ENCODE peak calls at places on chromosomes 2 and 18, in ten cellular contexts. One of them, this sample, is unnamed.

GRCh38 chr2:28399289-28399688 is 6.6 kb downstream of the FOSL2 start:
- DNase-seq in progenitor cell of endocrine pancreas: no peak
- DNase-seq in stimulated activated CD4-positive, alpha-beta T cell treated with anti-CD3 and anti-CD28 coated beads, Interleukin-4, amount 100 ng/mL, for 24 hours: no peak
- DNase-seq in lower lobe of right lung: no peak
- DNase-seq in HEK293T: no peak
- DNase-seq in NCI-H1694: no peak
- DNase-seq in GM10248: no peak
- DNase-seq in mesothelial cell of epicardium: no peak
- DNase-seq in sigmoid colon: no peak
- DNase-seq in GM12865: no peak
- DNase-seq in this sample: no peak

GRCh38 chr2:232886176-232886575 is 16.1 kb downstream of the SNORC start:
- DNase-seq in progenitor cell of endocrine pancreas: no peak
- DNase-seq in stimulated activated CD4-positive, alpha-beta T cell treated with anti-CD3 and anti-CD28 coated beads, Interleukin-4, amount 100 ng/mL, for 24 hours: no peak
- DNase-seq in lower lobe of right lung: no peak
- DNase-seq in HEK293T: no peak
- DNase-seq in NCI-H1694: no peak
- DNase-seq in GM10248: no peak
- DNase-seq in mesothelial cell of epicardium: no peak
- DNase-seq in sigmoid colon: no peak
- DNase-seq in GM12865: no peak
- DNase-seq in this sample: peak

GRCh38 chr2:144894612-144895300 is 374.8 kb upstream of the ZEB2 start:
- DNase-seq in progenitor cell of endocrine pancreas: no peak
- DNase-seq in stimulated activated CD4-positive, alpha-beta T cell treated with anti-CD3 and anti-CD28 coated beads, Interleukin-4, amount 100 ng/mL, for 24 hours: no peak
- DNase-seq in lower lobe of right lung: no peak
- DNase-seq in HEK293T: no peak
- DNase-seq in NCI-H1694: no peak
- DNase-seq in GM10248: no peak
- DNase-seq in mesothelial cell of epicardium: no peak
- DNase-seq in sigmoid colon: no peak
- DNase-seq in GM12865: no peak
- DNase-seq in this sample: no peak

GRCh38 chr2:103875111-103875510 is 978.8 kb upstream of the POU3F3 start:
- DNase-seq in progenitor cell of endocrine pancreas: no peak
- DNase-seq in stimulated activated CD4-positive, alpha-beta T cell treated with anti-CD3 and anti-CD28 coated beads, Interleukin-4, amount 100 ng/mL, for 24 hours: no peak
- DNase-seq in lower lobe of right lung: no peak
- DNase-seq in HEK293T: no peak
- DNase-seq in NCI-H1694: no peak
- DNase-seq in GM10248: no peak
- DNase-seq in mesothelial cell of epicardium: no peak
- DNase-seq in sigmoid colon: no peak
- DNase-seq in GM12865: no peak
- DNase-seq in this sample: no peak

GRCh38 chr2:95329891-95330822 is 33.0 kb downstream of the KCNIP3 start:
- DNase-seq in progenitor cell of endocrine pancreas: no peak
- DNase-seq in stimulated activated CD4-positive, alpha-beta T cell treated with anti-CD3 and anti-CD28 coated beads, Interleukin-4, amount 100 ng/mL, for 24 hours: no peak
- DNase-seq in lower lobe of right lung: no peak
- DNase-seq in HEK293T: peak
- DNase-seq in NCI-H1694: no peak
- DNase-seq in GM10248: no peak
- DNase-seq in mesothelial cell of epicardium: no peak
- DNase-seq in sigmoid colon: no peak
- DNase-seq in GM12865: no peak
- DNase-seq in this sample: no peak

GRCh38 chr18:65938592-65939372 is 188.0 kb downstream of the CDH7 start:
- DNase-seq in progenitor cell of endocrine pancreas: no peak
- DNase-seq in stimulated activated CD4-positive, alpha-beta T cell treated with anti-CD3 and anti-CD28 coated beads, Interleukin-4, amount 100 ng/mL, for 24 hours: no peak
- DNase-seq in lower lobe of right lung: no peak
- DNase-seq in HEK293T: peak
- DNase-seq in NCI-H1694: peak
- DNase-seq in GM10248: no peak
- DNase-seq in mesothelial cell of epicardium: no peak
- DNase-seq in sigmoid colon: no peak
- DNase-seq in GM12865: peak
- DNase-seq in this sample: no peak

GRCh38 chr18:23053756-23054457 is 81.4 kb upstream of the CABLES1 start:
- DNase-seq in progenitor cell of endocrine pancreas: peak
- DNase-seq in stimulated activated CD4-positive, alpha-beta T cell treated with anti-CD3 and anti-CD28 coated beads, Interleukin-4, amount 100 ng/mL, for 24 hours: no peak
- DNase-seq in lower lobe of right lung: no peak
- DNase-seq in HEK293T: peak
- DNase-seq in NCI-H1694: no peak
- DNase-seq in GM10248: no peak
- DNase-seq in mesothelial cell of epicardium: peak
- DNase-seq in sigmoid colon: no peak
- DNase-seq in GM12865: no peak
- DNase-seq in this sample: peak

GRCh38 chr2:43345391-43345813 is 119.0 kb upstream of the ZFP36L2 start:
- DNase-seq in progenitor cell of endocrine pancreas: no peak
- DNase-seq in stimulated activated CD4-positive, alpha-beta T cell treated with anti-CD3 and anti-CD28 coated beads, Interleukin-4, amount 100 ng/mL, for 24 hours: no peak
- DNase-seq in lower lobe of right lung: no peak
- DNase-seq in HEK293T: peak
- DNase-seq in NCI-H1694: no peak
- DNase-seq in GM10248: no peak
- DNase-seq in mesothelial cell of epicardium: no peak
- DNase-seq in sigmoid colon: no peak
- DNase-seq in GM12865: no peak
- DNase-seq in this sample: no peak

GRCh38 chr2:189285962-189286648 is 106.5 kb upstream of the COL5A2 start:
- DNase-seq in progenitor cell of endocrine pancreas: no peak
- DNase-seq in stimulated activated CD4-positive, alpha-beta T cell treated with anti-CD3 and anti-CD28 coated beads, Interleukin-4, amount 100 ng/mL, for 24 hours: peak
- DNase-seq in lower lobe of right lung: no peak
- DNase-seq in HEK293T: no peak
- DNase-seq in NCI-H1694: no peak
- DNase-seq in GM10248: no peak
- DNase-seq in mesothelial cell of epicardium: no peak
- DNase-seq in sigmoid colon: no peak
- DNase-seq in GM12865: no peak
- DNase-seq in this sample: no peak

GRCh38 chr2:39839261-39839848 is 60.3 kb upstream of the THUMPD2 start:
- DNase-seq in progenitor cell of endocrine pancreas: no peak
- DNase-seq in stimulated activated CD4-positive, alpha-beta T cell treated with anti-CD3 and anti-CD28 coated beads, Interleukin-4, amount 100 ng/mL, for 24 hours: no peak
- DNase-seq in lower lobe of right lung: no peak
- DNase-seq in HEK293T: no peak
- DNase-seq in NCI-H1694: no peak
- DNase-seq in GM10248: no peak
- DNase-seq in mesothelial cell of epicardium: no peak
- DNase-seq in sigmoid colon: no peak
- DNase-seq in GM12865: peak
- DNase-seq in this sample: no peak

GRCh38 chr2:227545990-227546389 is 52.7 kb upstream of the SCYGR2 start:
- DNase-seq in progenitor cell of endocrine pancreas: no peak
- DNase-seq in stimulated activated CD4-positive, alpha-beta T cell treated with anti-CD3 and anti-CD28 coated beads, Interleukin-4, amount 100 ng/mL, for 24 hours: peak
- DNase-seq in lower lobe of right lung: no peak
- DNase-seq in HEK293T: no peak
- DNase-seq in NCI-H1694: no peak
- DNase-seq in GM10248: no peak
- DNase-seq in mesothelial cell of epicardium: no peak
- DNase-seq in sigmoid colon: no peak
- DNase-seq in GM12865: peak
- DNase-seq in this sample: peak

GRCh38 chr2:99701503-99701902 is 211.7 kb upstream of the REV1 start:
- DNase-seq in progenitor cell of endocrine pancreas: no peak
- DNase-seq in stimulated activated CD4-positive, alpha-beta T cell treated with anti-CD3 and anti-CD28 coated beads, Interleukin-4, amount 100 ng/mL, for 24 hours: no peak
- DNase-seq in lower lobe of right lung: no peak
- DNase-seq in HEK293T: no peak
- DNase-seq in NCI-H1694: no peak
- DNase-seq in GM10248: no peak
- DNase-seq in mesothelial cell of epicardium: no peak
- DNase-seq in sigmoid colon: no peak
- DNase-seq in GM12865: no peak
- DNase-seq in this sample: no peak

GRCh38 chr2:213932-214693 is 49.7 kb downstream of the SH3YL1 start:
- DNase-seq in progenitor cell of endocrine pancreas: no peak
- DNase-seq in stimulated activated CD4-positive, alpha-beta T cell treated with anti-CD3 and anti-CD28 coated beads, Interleukin-4, amount 100 ng/mL, for 24 hours: no peak
- DNase-seq in lower lobe of right lung: no peak
- DNase-seq in HEK293T: no peak
- DNase-seq in NCI-H1694: no peak
- DNase-seq in GM10248: no peak
- DNase-seq in mesothelial cell of epicardium: no peak
- DNase-seq in sigmoid colon: no peak
- DNase-seq in GM12865: no peak
- DNase-seq in this sample: peak

GRCh38 chr2:96116879-96117533 is 635 bp upstream of the ADRA2B start:
- DNase-seq in progenitor cell of endocrine pancreas: peak
- DNase-seq in stimulated activated CD4-positive, alpha-beta T cell treated with anti-CD3 and anti-CD28 coated beads, Interleukin-4, amount 100 ng/mL, for 24 hours: peak
- DNase-seq in lower lobe of right lung: peak
- DNase-seq in HEK293T: peak
- DNase-seq in NCI-H1694: no peak
- DNase-seq in GM10248: peak
- DNase-seq in mesothelial cell of epicardium: peak
- DNase-seq in sigmoid colon: no peak
- DNase-seq in GM12865: peak
- DNase-seq in this sample: peak

GRCh38 chr2:239253705-239254104 is 147.1 kb downstream of the HDAC4 start:
- DNase-seq in progenitor cell of endocrine pancreas: no peak
- DNase-seq in stimulated activated CD4-positive, alpha-beta T cell treated with anti-CD3 and anti-CD28 coated beads, Interleukin-4, amount 100 ng/mL, for 24 hours: no peak
- DNase-seq in lower lobe of right lung: no peak
- DNase-seq in HEK293T: no peak
- DNase-seq in NCI-H1694: no peak
- DNase-seq in GM10248: no peak
- DNase-seq in mesothelial cell of epicardium: no peak
- DNase-seq in sigmoid colon: no peak
- DNase-seq in GM12865: no peak
- DNase-seq in this sample: no peak

GRCh38 chr2:152336854-152337510 is 2.0 kb downstream of the FMNL2 start:
- DNase-seq in progenitor cell of endocrine pancreas: no peak
- DNase-seq in stimulated activated CD4-positive, alpha-beta T cell treated with anti-CD3 and anti-CD28 coated beads, Interleukin-4, amount 100 ng/mL, for 24 hours: no peak
- DNase-seq in lower lobe of right lung: no peak
- DNase-seq in HEK293T: peak
- DNase-seq in NCI-H1694: peak
- DNase-seq in GM10248: no peak
- DNase-seq in mesothelial cell of epicardium: no peak
- DNase-seq in sigmoid colon: peak
- DNase-seq in GM12865: no peak
- DNase-seq in this sample: peak

GRCh38 chr2:220502539-220502938 is 875.1 kb downstream of the SLC4A3 start:
- DNase-seq in progenitor cell of endocrine pancreas: no peak
- DNase-seq in stimulated activated CD4-positive, alpha-beta T cell treated with anti-CD3 and anti-CD28 coated beads, Interleukin-4, amount 100 ng/mL, for 24 hours: no peak
- DNase-seq in lower lobe of right lung: no peak
- DNase-seq in HEK293T: no peak
- DNase-seq in NCI-H1694: no peak
- DNase-seq in GM10248: no peak
- DNase-seq in mesothelial cell of epicardium: no peak
- DNase-seq in sigmoid colon: no peak
- DNase-seq in GM12865: no peak
- DNase-seq in this sample: no peak

GRCh38 chr2:172667926-172668325 is 67.7 kb upstream of the RAPGEF4 start:
- DNase-seq in progenitor cell of endocrine pancreas: no peak
- DNase-seq in stimulated activated CD4-positive, alpha-beta T cell treated with anti-CD3 and anti-CD28 coated beads, Interleukin-4, amount 100 ng/mL, for 24 hours: no peak
- DNase-seq in lower lobe of right lung: no peak
- DNase-seq in HEK293T: no peak
- DNase-seq in NCI-H1694: no peak
- DNase-seq in GM10248: no peak
- DNase-seq in mesothelial cell of epicardium: no peak
- DNase-seq in sigmoid colon: no peak
- DNase-seq in GM12865: no peak
- DNase-seq in this sample: no peak

GRCh38 chr2:68043719-68044498 is 18.9 kb downstream of the C1D start:
- DNase-seq in progenitor cell of endocrine pancreas: no peak
- DNase-seq in stimulated activated CD4-positive, alpha-beta T cell treated with anti-CD3 and anti-CD28 coated beads, Interleukin-4, amount 100 ng/mL, for 24 hours: no peak
- DNase-seq in lower lobe of right lung: no peak
- DNase-seq in HEK293T: no peak
- DNase-seq in NCI-H1694: no peak
- DNase-seq in GM10248: no peak
- DNase-seq in mesothelial cell of epicardium: no peak
- DNase-seq in sigmoid colon: no peak
- DNase-seq in GM12865: no peak
- DNase-seq in this sample: no peak

GRCh38 chr2:8365331-8365910 is 316.4 kb upstream of the ID2 start:
- DNase-seq in progenitor cell of endocrine pancreas: no peak
- DNase-seq in stimulated activated CD4-positive, alpha-beta T cell treated with anti-CD3 and anti-CD28 coated beads, Interleukin-4, amount 100 ng/mL, for 24 hours: no peak
- DNase-seq in lower lobe of right lung: no peak
- DNase-seq in HEK293T: no peak
- DNase-seq in NCI-H1694: no peak
- DNase-seq in GM10248: no peak
- DNase-seq in mesothelial cell of epicardium: no peak
- DNase-seq in sigmoid colon: no peak
- DNase-seq in GM12865: no peak
- DNase-seq in this sample: no peak

GRCh38 chr2:134845719-134846118 is 7.3 kb downstream of the ACMSD start:
- DNase-seq in progenitor cell of endocrine pancreas: no peak
- DNase-seq in stimulated activated CD4-positive, alpha-beta T cell treated with anti-CD3 and anti-CD28 coated beads, Interleukin-4, amount 100 ng/mL, for 24 hours: no peak
- DNase-seq in lower lobe of right lung: no peak
- DNase-seq in HEK293T: no peak
- DNase-seq in NCI-H1694: no peak
- DNase-seq in GM10248: no peak
- DNase-seq in mesothelial cell of epicardium: no peak
- DNase-seq in sigmoid colon: no peak
- DNase-seq in GM12865: no peak
- DNase-seq in this sample: no peak

GRCh38 chr2:229388746-229389145 is 117.7 kb upstream of the PID1 start:
- DNase-seq in progenitor cell of endocrine pancreas: no peak
- DNase-seq in stimulated activated CD4-positive, alpha-beta T cell treated with anti-CD3 and anti-CD28 coated beads, Interleukin-4, amount 100 ng/mL, for 24 hours: no peak
- DNase-seq in lower lobe of right lung: no peak
- DNase-seq in HEK293T: no peak
- DNase-seq in NCI-H1694: no peak
- DNase-seq in GM10248: no peak
- DNase-seq in mesothelial cell of epicardium: no peak
- DNase-seq in sigmoid colon: no peak
- DNase-seq in GM12865: no peak
- DNase-seq in this sample: no peak

GRCh38 chr18:45335644-45336043 is 279.6 kb upstream of the SLC14A2 start:
- DNase-seq in progenitor cell of endocrine pancreas: no peak
- DNase-seq in stimulated activated CD4-positive, alpha-beta T cell treated with anti-CD3 and anti-CD28 coated beads, Interleukin-4, amount 100 ng/mL, for 24 hours: no peak
- DNase-seq in lower lobe of right lung: no peak
- DNase-seq in HEK293T: no peak
- DNase-seq in NCI-H1694: no peak
- DNase-seq in GM10248: no peak
- DNase-seq in mesothelial cell of epicardium: no peak
- DNase-seq in sigmoid colon: no peak
- DNase-seq in GM12865: no peak
- DNase-seq in this sample: no peak

GRCh38 chr2:10449838-10450691 is 1.9 kb upstream of the ODC1 start:
- DNase-seq in progenitor cell of endocrine pancreas: no peak
- DNase-seq in stimulated activated CD4-positive, alpha-beta T cell treated with anti-CD3 and anti-CD28 coated beads, Interleukin-4, amount 100 ng/mL, for 24 hours: no peak
- DNase-seq in lower lobe of right lung: peak
- DNase-seq in HEK293T: no peak
- DNase-seq in NCI-H1694: no peak
- DNase-seq in GM10248: no peak
- DNase-seq in mesothelial cell of epicardium: no peak
- DNase-seq in sigmoid colon: no peak
- DNase-seq in GM12865: no peak
- DNase-seq in this sample: no peak

GRCh38 chr2:237900891-237901831 is 41.7 kb downstream of the RAMP1 start:
- DNase-seq in progenitor cell of endocrine pancreas: no peak
- DNase-seq in stimulated activated CD4-positive, alpha-beta T cell treated with anti-CD3 and anti-CD28 coated beads, Interleukin-4, amount 100 ng/mL, for 24 hours: no peak
- DNase-seq in lower lobe of right lung: peak
- DNase-seq in HEK293T: no peak
- DNase-seq in NCI-H1694: no peak
- DNase-seq in GM10248: no peak
- DNase-seq in mesothelial cell of epicardium: no peak
- DNase-seq in sigmoid colon: peak
- DNase-seq in GM12865: no peak
- DNase-seq in this sample: no peak

GRCh38 chr2:9312591-9312990 is 106.0 kb downstream of the ASAP2 start:
- DNase-seq in progenitor cell of endocrine pancreas: no peak
- DNase-seq in stimulated activated CD4-positive, alpha-beta T cell treated with anti-CD3 and anti-CD28 coated beads, Interleukin-4, amount 100 ng/mL, for 24 hours: no peak
- DNase-seq in lower lobe of right lung: no peak
- DNase-seq in HEK293T: no peak
- DNase-seq in NCI-H1694: no peak
- DNase-seq in GM10248: no peak
- DNase-seq in mesothelial cell of epicardium: no peak
- DNase-seq in sigmoid colon: no peak
- DNase-seq in GM12865: no peak
- DNase-seq in this sample: no peak

GRCh38 chr2:10868021-10868420 is 43.7 kb upstream of the KCNF1 start:
- DNase-seq in progenitor cell of endocrine pancreas: no peak
- DNase-seq in stimulated activated CD4-positive, alpha-beta T cell treated with anti-CD3 and anti-CD28 coated beads, Interleukin-4, amount 100 ng/mL, for 24 hours: no peak
- DNase-seq in lower lobe of right lung: no peak
- DNase-seq in HEK293T: no peak
- DNase-seq in NCI-H1694: peak
- DNase-seq in GM10248: no peak
- DNase-seq in mesothelial cell of epicardium: no peak
- DNase-seq in sigmoid colon: no peak
- DNase-seq in GM12865: no peak
- DNase-seq in this sample: no peak

GRCh38 chr2:71929482-71929772 is 218.2 kb downstream of the CYP26B1 start:
- DNase-seq in progenitor cell of endocrine pancreas: no peak
- DNase-seq in stimulated activated CD4-positive, alpha-beta T cell treated with anti-CD3 and anti-CD28 coated beads, Interleukin-4, amount 100 ng/mL, for 24 hours: no peak
- DNase-seq in lower lobe of right lung: no peak
- DNase-seq in HEK293T: no peak
- DNase-seq in NCI-H1694: no peak
- DNase-seq in GM10248: no peak
- DNase-seq in mesothelial cell of epicardium: no peak
- DNase-seq in sigmoid colon: no peak
- DNase-seq in GM12865: no peak
- DNase-seq in this sample: no peak